ENCODE peak calls at places on chromosomes 6 and 20, in four cellular contexts. S is dorsolateral prefrontal cortex, Z is hepatocyte, U is GM10248. C is an unnamed sample.

GRCh38 chr6:140572129-140572528 is 1197.7 kb upstream of the CITED2 start:
- DNase-seq in S (no peak), Z (no peak), U (no peak), C (no peak)

GRCh38 chr6:3867616-3868502 is 18.7 kb downstream of the FAM50B start:
- DNase-seq in S (no peak), Z (no peak), U (no peak), C (no peak)

GRCh38 chr6:30880563-30881252 is 3.6 kb upstream of the DDR1 start:
- DNase-seq in S (peak; percentile 53), Z (no peak), U (no peak), C (no peak)

GRCh38 chr20:18857640-18858039 is 44.1 kb downstream of the SCP2D1 start:
- DNase-seq in S (no peak), Z (no peak), U (no peak), C (no peak)

GRCh38 chr20:34522969-34523871 is 7.0 kb downstream of the DYNLRB1 start:
- DNase-seq in S (peak; percentile 53), Z (peak; percentile 79), U (peak; percentile 61), C (peak; percentile 72)

GRCh38 chr6:29626948-29627761 is 5.8 kb downstream of the GABBR1 start:
- DNase-seq in S (no peak), Z (peak; percentile 27), U (no peak), C (no peak)

GRCh38 chr6:110527516-110527915 is 51.1 kb upstream of the SLC22A16 start:
- DNase-seq in S (no peak), Z (no peak), U (no peak), C (no peak)

GRCh38 chr6:42569102-42570028 is 5.5 kb downstream of the UBR2 start:
- DNase-seq in S (no peak), Z (no peak), U (no peak), C (no peak)

GRCh38 chr6:164035912-164036485 is 621.5 kb downstream of the QKI start:
- DNase-seq in S (no peak), Z (peak; percentile 58), U (no peak), C (no peak)

GRCh38 chr6:110180228-110181008 is at the start of gene CDC40:
- DNase-seq in S (peak; percentile 58), Z (peak; percentile 70), U (peak; percentile 67), C (peak; percentile 65)

GRCh38 chr6:161128680-161129196 is 137.2 kb downstream of the MAP3K4 start:
- DNase-seq in S (no peak), Z (no peak), U (no peak), C (peak; percentile 58)

GRCh38 chr6:131116755-131117360 is 18.4 kb upstream of the AKAP7 start:
- DNase-seq in S (no peak), Z (peak; percentile 50), U (peak; percentile 22), C (no peak)

GRCh38 chr6:134438825-134439224 is 120.9 kb upstream of the SGK1 start:
- DNase-seq in S (no peak), Z (no peak), U (no peak), C (no peak)

GRCh38 chr6:53044071-53044470 is 21.1 kb upstream of the FBXO9 start:
- DNase-seq in S (no peak), Z (peak; percentile 50), U (no peak), C (no peak)

GRCh38 chr6:20221448-20221847 is 9.2 kb upstream of the MBOAT1 start:
- DNase-seq in S (no peak), Z (no peak), U (no peak), C (no peak)

GRCh38 chr6:93418448-93419303 is 683 bp downstream of the EPHA7 start:
- DNase-seq in S (no peak), Z (peak; percentile 66), U (peak; percentile 23), C (peak; percentile 2)

GRCh38 chr20:61957961-61958715 is 107.5 kb downstream of the TAF4 start:
- DNase-seq in S (peak; percentile 22), Z (no peak), U (no peak), C (no peak)

GRCh38 chr6:20740727-20741126 is 206.5 kb downstream of the CDKAL1 start:
- DNase-seq in S (no peak), Z (no peak), U (no peak), C (no peak)

GRCh38 chr6:15017251-15017650 is 228.6 kb upstream of the JARID2 start:
- DNase-seq in S (no peak), Z (peak; percentile 38), U (no peak), C (peak; percentile 34)

GRCh38 chr20:4449977-4450715 is 271.6 kb upstream of the PRND start:
- DNase-seq in S (no peak), Z (peak; percentile 46), U (no peak), C (no peak)

GRCh38 chr6:84052204-84052882 is 18.8 kb downstream of the MRAP2 start:
- DNase-seq in S (peak; percentile 61), Z (peak; percentile 53), U (no peak), C (no peak)

GRCh38 chr6:47169785-47170685 is 127.9 kb upstream of the ADGRF1 start:
- DNase-seq in S (no peak), Z (peak; percentile 45), U (no peak), C (no peak)

GRCh38 chr6:18488526-18489270 is 101.5 kb downstream of the RNF144B start:
- DNase-seq in S (no peak), Z (no peak), U (no peak), C (no peak)

GRCh38 chr6:33578588-33579011 is 1.5 kb downstream of the BAK1 start:
- DNase-seq in S (no peak), Z (no peak), U (peak; percentile 64), C (peak; percentile 63)

GRCh38 chr6:5179917-5180316 is 80.8 kb downstream of the LYRM4 start:
- DNase-seq in S (no peak), Z (no peak), U (no peak), C (no peak)

GRCh38 chr6:142902636-142903053 is 42.3 kb downstream of the HIVEP2 start:
- DNase-seq in S (no peak), Z (peak; percentile 35), U (no peak), C (peak; percentile 90)

GRCh38 chr6:11223296-11223695 is 9.2 kb downstream of the NEDD9 start:
- DNase-seq in S (no peak), Z (no peak), U (no peak), C (no peak)

GRCh38 chr6:1251198-1252155 is 60.4 kb upstream of the FOXQ1 start:
- DNase-seq in S (no peak), Z (no peak), U (no peak), C (no peak)

GRCh38 chr20:47982574-47983360 is 197.5 kb upstream of the SULF2 start:
- DNase-seq in S (no peak), Z (no peak), U (peak; percentile 37), C (no peak)

GRCh38 chr6:134308800-134309199 is 9.1 kb downstream of the SGK1 start:
- DNase-seq in S (no peak), Z (no peak), U (no peak), C (no peak)

GRCh38 chr6:88166493-88166900 is 350 bp upstream of the CNR1 start:
- DNase-seq in S (no peak), Z (peak; percentile 34), U (peak; percentile 68), C (peak; percentile 13)

GRCh38 chr20:32332614-32333013 is 25.5 kb upstream of the ASXL1 start:
- DNase-seq in S (no peak), Z (no peak), U (no peak), C (peak; percentile 25)

GRCh38 chr20:37542281-37542680 is 14.6 kb upstream of the BLCAP start:
- DNase-seq in S (no peak), Z (peak; percentile 75), U (no peak), C (no peak)

GRCh38 chr6:138752017-138752416 is 21.6 kb upstream of the CCDC28A start:
- DNase-seq in S (no peak), Z (no peak), U (no peak), C (no peak)

GRCh38 chr6:17099401-17100059 is 2.3 kb upstream of the STMND1 start:
- DNase-seq in S (no peak), Z (no peak), U (no peak), C (no peak)

GRCh38 chr6:50276771-50277261 is 227.1 kb upstream of the DEFB112 start:
- DNase-seq in S (no peak), Z (no peak), U (no peak), C (no peak)

GRCh38 chr6:28368522-28368921 is 18.8 kb downstream of the ZKSCAN3 start:
- DNase-seq in S (no peak), Z (no peak), U (peak; percentile 69), C (no peak)

GRCh38 chr6:88596801-88597200 is 366.6 kb downstream of the RNGTT start:
- DNase-seq in S (no peak), Z (no peak), U (no peak), C (no peak)

GRCh38 chr20:57657537-57658446 is 37.6 kb upstream of the ZBP1 start:
- DNase-seq in S (peak; percentile 25), Z (no peak), U (peak; percentile 31), C (peak; percentile 81)

GRCh38 chr20:38979842-38980241 is 17.7 kb downstream of the DHX35 start:
- DNase-seq in S (no peak), Z (no peak), U (no peak), C (no peak)
- TF ChIP-seq CTCF in S (no peak), Z (no peak), U (no peak), C (no peak)

GRCh38 chr6:85537055-85537494 is 56.6 kb downstream of the SNX14 start:
- DNase-seq in S (no peak), Z (peak; percentile 5), U (peak; percentile 15), C (no peak)
- TF ChIP-seq CTCF in S (peak; percentile 72), Z (peak; percentile 66), U (peak; percentile 35), C (peak; percentile 76)

GRCh38 chr6:141675957-141676356 is 456.8 kb upstream of the GJE1 start:
- DNase-seq in S (no peak), Z (no peak), U (no peak), C (no peak)
- TF ChIP-seq CTCF in S (no peak), Z (peak; percentile 57), U (no peak), C (peak; percentile 5)

GRCh38 chr6:159655409-159655988 is 37.5 kb downstream of the SOD2 start:
- DNase-seq in S (no peak), Z (no peak), U (no peak), C (no peak)

DNA sequence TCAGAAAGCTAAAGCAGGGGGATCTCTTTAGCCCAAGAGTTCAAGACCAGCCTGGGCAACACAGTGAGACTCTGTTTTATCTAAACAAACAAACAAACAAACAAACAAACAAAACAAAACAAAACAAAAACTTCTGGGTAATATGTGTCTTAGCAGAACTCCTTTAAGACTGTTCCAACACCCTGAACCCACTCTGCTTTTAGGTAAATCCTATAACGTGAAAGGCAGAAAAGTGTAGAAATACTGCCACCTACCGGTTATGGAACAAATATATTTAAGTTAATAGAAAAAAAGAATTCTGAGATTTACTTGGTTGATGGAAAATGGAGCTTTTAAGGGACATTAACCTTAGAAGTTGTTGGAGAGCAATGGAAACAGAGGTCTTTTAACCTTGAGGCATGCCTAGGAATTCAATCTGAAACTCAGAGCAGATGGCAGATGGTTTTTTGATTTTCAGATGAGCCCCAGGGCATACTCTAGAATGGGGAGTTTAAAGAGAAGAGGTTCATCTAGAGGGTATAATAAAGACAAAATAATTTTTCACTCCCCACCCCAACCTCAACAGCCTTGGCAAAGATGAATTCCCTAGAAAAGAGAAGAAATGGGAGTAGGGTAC is 38.5 kb downstream of the SOD2 start:
- DNase-seq in S (no peak), Z (peak; percentile 80), U (peak; percentile 39), C (no peak)
- TF ChIP-seq CTCF in S (peak; percentile 77), Z (peak; percentile 79), U (peak; percentile 53), C (peak; percentile 79)

GRCh38 chr20:35562541-35563110 is 20.7 kb downstream of the ERGIC3 start:
- DNase-seq in S (no peak), Z (no peak), U (no peak), C (no peak)

GRCh38 chr20:35560105-35560511 is 18.2 kb downstream of the ERGIC3 start:
- DNase-seq in S (no peak), Z (no peak), U (no peak), C (no peak)

GRCh38 chr20:35561671-35562070 is 19.8 kb downstream of the ERGIC3 start:
- DNase-seq in S (no peak), Z (no peak), U (no peak), C (no peak)

GRCh38 chr20:35560541-35560940 is 18.7 kb downstream of the ERGIC3 start:
- DNase-seq in S (no peak), Z (no peak), U (no peak), C (no peak)

GRCh38 chr20:35561268-35561667 is 19.4 kb downstream of the ERGIC3 start:
- DNase-seq in S (no peak), Z (peak; percentile 53), U (no peak), C (peak; percentile 26)
- TF ChIP-seq CTCF in S (no peak), Z (peak; percentile 38), U (peak; percentile 25), C (no peak)